ENCODE peak calls at places on chromosomes 6 and 20, in seven cellular contexts. C, R, J, D, B, U and Y are unnamed samples.

GRCh38 chr6:143684484-143684883 is 6.7 kb downstream of the PHACTR2 start:
- DNase-seq in C (no peak), R (no peak), J (no peak), D (no peak), B (no peak), U (no peak), Y (no peak)

GRCh38 chr20:25399038-25399430 is 8.4 kb upstream of the ABHD12 start:
- DNase-seq in C (peak), R (peak), J (peak), D (peak), B (peak), U (no peak), Y (peak)

GRCh38 chr20:1562622-1563021 is 5.1 kb upstream of the SIRPD start:
- DNase-seq in C (no peak), R (no peak), J (no peak), D (no peak), B (no peak), U (no peak), Y (no peak)

GRCh38 chr6:30691208-30691872 is 556 bp upstream of the NRM start:
- DNase-seq in C (no peak), R (no peak), J (peak), D (no peak), B (no peak), U (no peak), Y (no peak)

GRCh38 chr20:63014710-63015109 is 7.9 kb upstream of the BHLHE23 start:
- DNase-seq in C (no peak), R (no peak), J (peak), D (no peak), B (no peak), U (no peak), Y (no peak)

GRCh38 chr20:17896247-17896723 is 72.3 kb downstream of the SNX5 start:
- DNase-seq in C (no peak), R (no peak), J (no peak), D (no peak), B (no peak), U (no peak), Y (no peak)

GRCh38 chr6:145669627-145670034 is 65.7 kb downstream of the EPM2A start:
- DNase-seq in C (peak), R (no peak), J (no peak), D (peak), B (peak), U (no peak), Y (peak)

GRCh38 chr6:55496201-55496600 is 82.8 kb downstream of the HMGCLL1 start:
- DNase-seq in C (no peak), R (no peak), J (no peak), D (no peak), B (no peak), U (no peak), Y (no peak)

GRCh38 chr6:52696418-52696817 is 25.5 kb downstream of the TMEM14A start:
- DNase-seq in C (no peak), R (no peak), J (no peak), D (no peak), B (no peak), U (no peak), Y (no peak)

GRCh38 chr6:15246217-15247211 is 645 bp downstream of the JARID2 start:
- DNase-seq in C (no peak), R (no peak), J (no peak), D (no peak), B (no peak), U (no peak), Y (no peak)

GRCh38 chr6:150069707-150070106 is 786 bp upstream of the ULBP3 start:
- DNase-seq in C (no peak), R (no peak), J (no peak), D (no peak), B (peak), U (no peak), Y (no peak)

GRCh38 chr20:39109933-39110818 is 148.0 kb downstream of the DHX35 start:
- DNase-seq in C (no peak), R (no peak), J (peak), D (no peak), B (no peak), U (no peak), Y (no peak)

GRCh38 chr20:33334111-33334510 is 51.1 kb downstream of the BPIFB1 start:
- DNase-seq in C (no peak), R (no peak), J (no peak), D (no peak), B (no peak), U (no peak), Y (no peak)

GRCh38 chr20:62599216-62600110 is 42.8 kb upstream of the SLCO4A1 start:
- DNase-seq in C (no peak), R (no peak), J (no peak), D (no peak), B (no peak), U (no peak), Y (no peak)

GRCh38 chr20:3420211-3420707 is 12.8 kb upstream of the DNAAF9 start:
- DNase-seq in C (peak), R (no peak), J (no peak), D (peak), B (peak), U (peak), Y (no peak)

GRCh38 chr20:16689906-16690305 is 39.9 kb upstream of the SNRPB2 start:
- DNase-seq in C (no peak), R (no peak), J (no peak), D (no peak), B (no peak), U (no peak), Y (no peak)

GRCh38 chr6:105875974-105876640 is 210.0 kb upstream of the PRDM1 start:
- DNase-seq in C (no peak), R (no peak), J (no peak), D (no peak), B (no peak), U (no peak), Y (no peak)

GRCh38 chr20:58634818-58635665 is 16.0 kb upstream of the STX16 start:
- DNase-seq in C (no peak), R (peak), J (no peak), D (no peak), B (peak), U (no peak), Y (no peak)

GRCh38 chr6:27550692-27551091 is 77.8 kb upstream of the ZNF184 start:
- DNase-seq in C (no peak), R (no peak), J (no peak), D (no peak), B (no peak), U (no peak), Y (no peak)

GRCh38 chr6:99993533-99994251 is at the start of gene MCHR2:
- DNase-seq in C (no peak), R (no peak), J (peak), D (no peak), B (no peak), U (no peak), Y (no peak)

GRCh38 chr6:121686611-121687023 is 251.2 kb downstream of the GJA1 start:
- DNase-seq in C (no peak), R (peak), J (peak), D (no peak), B (no peak), U (no peak), Y (no peak)

GRCh38 chr20:53599039-53599362 is 5.4 kb upstream of the ZNF217 start:
- DNase-seq in C (no peak), R (no peak), J (no peak), D (no peak), B (no peak), U (no peak), Y (no peak)

GRCh38 chr6:52904562-52905279 is 4.8 kb downstream of the GSTA3 start:
- DNase-seq in C (no peak), R (no peak), J (peak), D (no peak), B (no peak), U (no peak), Y (no peak)

GRCh38 chr6:20808984-20809383 is 274.7 kb downstream of the CDKAL1 start:
- DNase-seq in C (no peak), R (no peak), J (no peak), D (peak), B (no peak), U (no peak), Y (no peak)

GRCh38 chr20:44091026-44091425 is 96.0 kb downstream of the JPH2 start:
- DNase-seq in C (no peak), R (no peak), J (no peak), D (no peak), B (no peak), U (no peak), Y (no peak)

GRCh38 chr6:108633436-108633835 is 72.7 kb downstream of the FOXO3 start:
- DNase-seq in C (no peak), R (no peak), J (no peak), D (no peak), B (no peak), U (no peak), Y (no peak)

GRCh38 chr6:137901454-137901853 is 34.4 kb downstream of the TNFAIP3 start:
- DNase-seq in C (no peak), R (no peak), J (no peak), D (no peak), B (no peak), U (no peak), Y (no peak)

GRCh38 chr20:17622086-17622850 is 52.4 kb downstream of the DSTN start:
- DNase-seq in C (no peak), R (no peak), J (no peak), D (no peak), B (no peak), U (no peak), Y (no peak)

GRCh38 chr20:2798814-2799213 is 1.6 kb downstream of the CPXM1 start:
- DNase-seq in C (no peak), R (no peak), J (peak), D (no peak), B (no peak), U (no peak), Y (no peak)

GRCh38 chr20:29079769-29080690 is 2177.4 kb upstream of the DEFB115 start:
- DNase-seq in C (no peak), R (peak), J (no peak), D (peak), B (peak), U (no peak), Y (no peak)

GRCh38 chr6:12851123-12851695 is 134.6 kb downstream of the PHACTR1 start:
- DNase-seq in C (no peak), R (no peak), J (peak), D (peak), B (peak), U (no peak), Y (no peak)

GRCh38 chr6:164252952-164253351 is 838.4 kb downstream of the QKI start:
- DNase-seq in C (no peak), R (no peak), J (peak), D (no peak), B (peak), U (no peak), Y (no peak)

GRCh38 chr20:50654899-50655298 is 36.4 kb downstream of the RIPOR3 start:
- DNase-seq in C (no peak), R (no peak), J (no peak), D (peak), B (peak), U (no peak), Y (no peak)

GRCh38 chr6:4880373-4880762 is 104.2 kb downstream of the CDYL start:
- DNase-seq in C (no peak), R (no peak), J (no peak), D (no peak), B (no peak), U (no peak), Y (no peak)
- H3K4me3 ChIP-seq in C (no peak), R (no peak), J (no peak), D (no peak), B (no peak), U (no peak), Y (no peak)

DNA sequence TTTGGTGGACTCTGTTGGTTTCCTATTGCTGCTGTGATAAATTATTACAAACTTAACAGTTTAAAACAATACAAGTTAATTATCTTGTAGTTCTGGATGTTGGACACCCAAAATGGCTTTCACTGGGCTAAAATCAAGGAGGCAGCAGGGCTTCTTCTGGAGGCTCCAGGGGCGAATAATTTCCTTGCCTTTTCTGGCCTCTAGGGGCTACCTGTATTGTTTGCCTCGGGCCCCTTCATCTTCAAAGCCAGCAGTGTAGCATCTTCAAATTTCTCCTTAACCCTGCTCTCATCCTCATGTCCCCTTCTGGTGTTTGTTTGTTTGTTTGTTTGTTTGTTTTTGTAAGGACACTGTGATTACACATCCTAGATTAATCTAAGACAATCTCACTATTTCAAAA is 60.5 kb upstream of the ANKEF1 start:
- DNase-seq in C (no peak), R (no peak), J (peak), D (no peak), B (no peak), U (no peak), Y (no peak)
- TF ChIP-seq CTCF in C (peak), R (peak), J (peak), D (peak), B (no peak), U (no peak), Y (no peak)

GRCh38 chr6:155315516-155315871 is 1.2 kb upstream of the TFB1M start:
- DNase-seq in C (no peak), R (no peak), J (no peak), D (peak), B (peak), U (no peak), Y (no peak)
- H3K4me3 ChIP-seq in C (peak), R (peak), J (peak), D (peak), B (peak), U (peak), Y (peak)

GRCh38 chr6:26017567-26017966 is 55.0 kb downstream of the TRIM38 start:
- DNase-seq in C (peak), R (no peak), J (peak), D (peak), B (peak), U (peak), Y (no peak)

GRCh38 chr6:26020983-26021349 is 58.4 kb downstream of the TRIM38 start:
- DNase-seq in C (peak), R (peak), J (no peak), D (peak), B (peak), U (no peak), Y (no peak)

GRCh38 chr6:26020291-26020982 is 57.8 kb downstream of the TRIM38 start:
- DNase-seq in C (peak), R (peak), J (peak), D (peak), B (peak), U (peak), Y (no peak)

GRCh38 chr6:26019261-26019845 is 56.8 kb downstream of the TRIM38 start:
- DNase-seq in C (no peak), R (peak), J (no peak), D (no peak), B (no peak), U (no peak), Y (no peak)

GRCh38 chr6:26016326-26017275 is 54.0 kb downstream of the TRIM38 start:
- DNase-seq in C (no peak), R (no peak), J (no peak), D (no peak), B (peak), U (no peak), Y (no peak)
- TF ChIP-seq CTCF in C (no peak), R (no peak), J (no peak), D (no peak), B (no peak), U (no peak), Y (no peak)

GRCh38 chr6:156954191-156954590 is 177.0 kb downstream of the ARID1B start:
- DNase-seq in C (no peak), R (no peak), J (no peak), D (peak), B (no peak), U (no peak), Y (no peak)

GRCh38 chr6:156952401-156952800 is 175.2 kb downstream of the ARID1B start:
- DNase-seq in C (no peak), R (no peak), J (no peak), D (no peak), B (no peak), U (no peak), Y (no peak)

GRCh38 chr6:156954781-156955180 is 177.6 kb downstream of the ARID1B start:
- DNase-seq in C (no peak), R (no peak), J (no peak), D (no peak), B (no peak), U (no peak), Y (no peak)

GRCh38 chr6:156953478-156954146 is 176.4 kb downstream of the ARID1B start:
- DNase-seq in C (peak), R (peak), J (peak), D (peak), B (peak), U (no peak), Y (peak)

GRCh38 chr6:156953125-156953477 is 175.9 kb downstream of the ARID1B start:
- DNase-seq in C (no peak), R (no peak), J (no peak), D (no peak), B (no peak), U (no peak), Y (no peak)
- H3K4me3 ChIP-seq in C (peak), R (peak), J (no peak), D (peak), B (peak), U (no peak), Y (peak)

DNA sequence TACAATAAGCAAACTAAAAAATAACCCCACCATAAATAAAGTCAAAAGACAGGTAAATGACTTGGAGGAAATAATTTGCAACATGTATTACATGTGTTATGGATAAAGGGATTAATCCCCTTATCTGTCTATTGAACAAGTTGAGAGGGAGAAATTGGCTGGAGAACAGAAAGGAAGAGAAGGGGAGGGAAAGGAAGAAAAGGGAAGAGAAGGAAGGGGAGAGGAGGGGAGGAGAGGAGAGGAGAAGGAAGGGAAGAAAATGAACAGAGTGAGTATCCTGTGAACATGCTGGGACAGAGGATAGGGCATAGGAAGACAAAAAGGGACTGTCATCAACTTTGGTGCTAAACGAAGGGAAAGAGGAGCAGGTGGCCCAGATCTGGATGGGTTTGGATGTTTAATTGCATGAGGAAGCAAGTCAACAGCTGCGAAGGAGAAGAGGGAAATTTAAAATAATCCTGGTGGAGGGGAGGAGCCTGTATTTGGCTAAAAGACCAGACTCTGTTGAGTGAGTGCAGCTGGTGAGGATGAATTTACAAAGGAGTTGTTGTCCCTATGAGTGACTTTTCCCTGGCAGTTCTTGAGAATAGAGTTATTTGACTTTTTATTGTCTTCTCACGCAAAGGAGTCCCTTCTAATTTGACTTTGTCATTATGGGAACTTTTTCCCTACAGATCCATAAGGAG is 14.2 kb upstream of the SHLD1 start:
- DNase-seq in C (no peak), R (no peak), J (no peak), D (no peak), B (no peak), U (no peak), Y (no peak)
- TF ChIP-seq CTCF in C (no peak), R (no peak), J (no peak), D (no peak), B (no peak), U (no peak), Y (no peak)

DNA sequence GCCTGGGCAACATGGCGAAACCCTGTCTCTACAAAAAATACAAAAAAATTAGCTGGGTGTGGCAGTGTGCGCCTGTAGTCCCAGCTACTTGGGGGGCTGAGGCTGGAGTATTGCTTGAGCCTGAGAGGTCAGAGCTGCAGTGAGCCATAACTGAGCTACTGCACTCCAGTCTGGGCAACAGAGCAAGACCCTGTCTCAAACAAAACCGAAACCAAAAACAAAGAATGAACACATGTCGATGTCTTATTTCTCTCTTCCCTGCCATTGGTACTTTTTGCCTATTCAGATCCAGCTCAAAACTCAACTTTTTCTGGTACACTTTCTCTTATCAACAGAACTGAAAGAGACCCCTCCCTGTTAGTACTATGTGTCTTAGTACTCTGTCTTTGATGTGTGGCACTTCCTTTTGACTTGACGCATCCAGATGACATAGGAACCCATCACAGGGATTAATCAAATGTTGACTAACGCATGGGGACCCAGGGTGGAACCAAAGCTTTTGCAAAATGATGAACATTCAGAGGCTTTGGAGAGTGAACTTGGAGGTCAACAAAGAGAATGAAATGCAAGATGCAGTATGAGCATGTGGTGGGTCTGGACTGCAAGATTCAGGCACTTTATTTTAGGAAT is 44.8 kb downstream of the AKAP12 start:
- DNase-seq in C (no peak), R (no peak), J (no peak), D (no peak), B (no peak), U (no peak), Y (no peak)
- H3K4me3 ChIP-seq in C (no peak), R (no peak), J (no peak), D (no peak), B (no peak), U (no peak), Y (no peak)